ENCODE peak calls at places on chromosomes 3 and 15, in eight cellular contexts. P is ELR, D is activated T-helper 1 cell treated with Interleukin-2 at 50 U/mL for 16 hours, C is astrocyte of the spinal cord, I is spleen, S is HEK293T, E is fibroblast of lung, Z is HCEC 1CT. L is an unnamed sample.

GRCh38 chr3:115720988-115721387 is 97.7 kb downstream of the GAP43 start:
- DNase-seq in C (no peak), E (no peak), Z (no peak), S (no peak), I (no peak), D (no peak), P (no peak), L (no peak)

GRCh38 chr3:84946240-84946639 is 12.5 kb upstream of the CADM2 start:
- DNase-seq in P (no peak), Z (no peak), C (no peak), I (no peak), S (no peak), E (no peak), D (no peak), L (no peak)

GRCh38 chr3:59433546-59433945 is 383.7 kb upstream of the CFAP20DC start:
- DNase-seq in S (no peak), I (no peak), P (no peak), E (no peak), C (no peak), D (no peak), Z (no peak), L (no peak)

GRCh38 chr3:124928333-124929202 is 6.0 kb downstream of the MUC13 start:
- DNase-seq in P (peak; percentile 80), S (peak; percentile 50), C (peak; percentile 72), I (no peak), D (peak; percentile 10), E (peak; percentile 82), Z (peak; percentile 52), L (peak; percentile 3)

GRCh38 chr3:18424862-18425640 is at the start of gene SATB1:
- DNase-seq in S (peak; percentile 35), E (peak; percentile 65), Z (peak; percentile 36), I (peak; percentile 95), D (peak; percentile 47), C (peak; percentile 73), P (peak; percentile 46), L (peak; percentile 42)

GRCh38 chr15:80473574-80474223 is 69.5 kb downstream of the ARNT2 start:
- DNase-seq in Z (no peak), I (no peak), D (no peak), C (no peak), S (no peak), P (no peak), E (no peak), L (no peak)

GRCh38 chr15:77493324-77493907 is 72.7 kb downstream of the HMG20A start:
- DNase-seq in S (no peak), E (no peak), P (peak; percentile 65), Z (peak; percentile 51), C (peak; percentile 35), I (no peak), D (no peak), L (no peak)

GRCh38 chr15:76868740-76869139 is 36.4 kb downstream of the SCAPER start:
- DNase-seq in I (no peak), Z (no peak), S (no peak), C (no peak), D (no peak), E (no peak), P (no peak), L (no peak)

GRCh38 chr15:30997270-30997669 is 5.8 kb upstream of the MTMR10 start:
- DNase-seq in S (no peak), C (no peak), P (peak; percentile 11), I (no peak), D (no peak), E (no peak), Z (no peak), L (no peak)

GRCh38 chr3:141940204-141940776 is 63.8 kb downstream of the ATP1B3 start:
- DNase-seq in D (no peak), S (no peak), C (peak; percentile 63), E (peak; percentile 25), P (peak; percentile 95), Z (peak; percentile 14), I (peak; percentile 41), L (no peak)

GRCh38 chr15:97672586-97672985 is 287.9 kb upstream of the ARRDC4 start:
- DNase-seq in I (no peak), E (no peak), D (no peak), C (no peak), Z (no peak), S (no peak), P (no peak), L (no peak)

L was measured in T-helper 22 cell.